ENCODE peak calls at places on chromosomes 4 and X, in seven cellular contexts. G, L, F, U, Y, N and W are unnamed samples.

GRCh38 chr4:2364654-2365053 is 53.8 kb downstream of the ZFYVE28 start:
- DNase-seq in G (peak; percentile 11), L (peak; percentile 41), F (no peak), U (peak; percentile 61), Y (peak; percentile 51), N (no peak), W (peak; percentile 32)

GRCh38 chr4:14967982-14968381 is 34.3 kb upstream of the CPEB2 start:
- DNase-seq in G (no peak), L (no peak), F (no peak), U (peak; percentile 61), Y (no peak), N (no peak), W (no peak)

GRCh38 chrX:44542567-44543325 is at the start of gene FUNDC1:
- DNase-seq in G (peak; percentile 80), L (peak; percentile 88), F (peak; percentile 97), U (peak; percentile 94), Y (peak; percentile 89), N (peak; percentile 93), W (peak; percentile 95)

GRCh38 chrX:3807906-3808305 is 94.5 kb upstream of the PRKX start:
- DNase-seq in G (no peak), L (no peak), F (no peak), U (no peak), Y (no peak), N (no peak), W (peak; percentile 74)

GRCh38 chr4:151798678-151799416 is 38.0 kb upstream of the GATB start:
- DNase-seq in G (no peak), L (no peak), F (no peak), U (no peak), Y (no peak), N (no peak), W (peak; percentile 50)

GRCh38 chr4:2436301-2436700 is 17.5 kb downstream of the CFAP99 start:
- DNase-seq in G (no peak), L (no peak), F (peak; percentile 49), U (peak; percentile 28), Y (peak; percentile 43), N (peak; percentile 39), W (no peak)

GRCh38 chrX:66015152-66015827 is 24.6 kb downstream of the VSIG4 start:
- DNase-seq in G (no peak), L (no peak), F (no peak), U (no peak), Y (no peak), N (no peak), W (no peak)

GRCh38 chr4:80740375-80740774 is 290.1 kb upstream of the BMP3 start:
- DNase-seq in G (no peak), L (no peak), F (no peak), U (no peak), Y (no peak), N (no peak), W (no peak)

GRCh38 chrX:79081895-79082512 is 62.5 kb upstream of the GPR174 start:
- DNase-seq in G (no peak), L (peak; percentile 10), F (peak; percentile 22), U (peak; percentile 43), Y (peak; percentile 2), N (peak; percentile 14), W (peak; percentile 3)

GRCh38 chr4:7187297-7187592 is 5.1 kb upstream of the SORCS2 start:
- DNase-seq in G (no peak), L (no peak), F (no peak), U (no peak), Y (no peak), N (no peak), W (no peak)

GRCh38 chrX:17812763-17813162 is 48.3 kb downstream of the RAI2 start:
- DNase-seq in G (no peak), L (no peak), F (peak; percentile 9), U (peak; percentile 42), Y (no peak), N (no peak), W (peak; percentile 31)

GRCh38 chrX:53599781-53600396 is 86.6 kb downstream of the HUWE1 start:
- DNase-seq in G (no peak), L (no peak), F (no peak), U (no peak), Y (no peak), N (no peak), W (no peak)

GRCh38 chrX:154775611-154776349 is 13.1 kb downstream of the DKC1 start:
- DNase-seq in G (no peak), L (no peak), F (no peak), U (peak; percentile 42), Y (no peak), N (no peak), W (no peak)

GRCh38 chr4:26859762-26860156 is 882 bp upstream of the STIM2 start:
- DNase-seq in G (no peak), L (no peak), F (no peak), U (no peak), Y (no peak), N (no peak), W (peak; percentile 9)

GRCh38 chrX:1248381-1249061 is 20.1 kb upstream of the CSF2RA start:
- DNase-seq in G (no peak), L (no peak), F (peak; percentile 50), U (no peak), Y (peak; percentile 35), N (peak; percentile 33), W (no peak)

GRCh38 chr4:107153228-107153627 is 117.1 kb upstream of the DKK2 start:
- DNase-seq in G (no peak), L (no peak), F (peak; percentile 5), U (peak; percentile 48), Y (peak; percentile 21), N (no peak), W (no peak)

GRCh38 chrX:17836830-17837229 is 24.3 kb downstream of the RAI2 start:
- DNase-seq in G (no peak), L (no peak), F (no peak), U (peak; percentile 24), Y (no peak), N (no peak), W (no peak)

GRCh38 chr4:47839259-47839658 is 1.4 kb upstream of the CORIN start:
- DNase-seq in G (no peak), L (no peak), F (peak; percentile 1), U (peak; percentile 93), Y (peak; percentile 59), N (no peak), W (no peak)

GRCh38 chr4:128155874-128156456 is 94.9 kb downstream of the LARP1B start:
- DNase-seq in G (no peak), L (no peak), F (no peak), U (no peak), Y (no peak), N (no peak), W (no peak)

GRCh38 chrX:65690057-65690855 is 22.8 kb downstream of the MSN start:
- DNase-seq in G (no peak), L (no peak), F (no peak), U (peak; percentile 92), Y (peak; percentile 76), N (no peak), W (no peak)

GRCh38 chrX:13515181-13515930 is 54.0 kb upstream of the EGFL6 start:
- DNase-seq in G (no peak), L (no peak), F (no peak), U (no peak), Y (no peak), N (no peak), W (no peak)

GRCh38 chrX:10756365-10756915 is 136.1 kb upstream of the MID1 start:
- DNase-seq in G (no peak), L (peak; percentile 59), F (peak; percentile 76), U (peak; percentile 87), Y (peak; percentile 73), N (peak; percentile 34), W (no peak)

GRCh38 chr4:142850478-142850877 is 4.4 kb upstream of the INPP4B start:
- DNase-seq in G (no peak), L (no peak), F (peak; percentile 20), U (no peak), Y (peak; percentile 11), N (no peak), W (no peak)

GRCh38 chr4:156230151-156230550 is 276.5 kb upstream of the CTSO start:
- DNase-seq in G (no peak), L (no peak), F (no peak), U (no peak), Y (no peak), N (no peak), W (no peak)

GRCh38 chr4:121690001-121690400 is 6.8 kb downstream of the ANXA5 start:
- DNase-seq in G (no peak), L (no peak), F (no peak), U (peak; percentile 72), Y (peak; percentile 59), N (no peak), W (no peak)

GRCh38 chr4:93346840-93347239 is 481.7 kb upstream of the ATOH1 start:
- DNase-seq in G (no peak), L (no peak), F (no peak), U (no peak), Y (no peak), N (no peak), W (no peak)

GRCh38 chr4:53039741-53040458 is 177.8 kb downstream of the RASL11B start:
- DNase-seq in G (no peak), L (no peak), F (no peak), U (no peak), Y (no peak), N (no peak), W (no peak)

GRCh38 chrX:123481908-123482873 is 250.7 kb downstream of the THOC2 start:
- DNase-seq in G (no peak), L (peak; percentile 18), F (no peak), U (peak; percentile 70), Y (peak; percentile 11), N (no peak), W (no peak)

GRCh38 chr4:159240690-159241089 is 137.8 kb downstream of the RAPGEF2 start:
- DNase-seq in G (no peak), L (peak; percentile 57), F (no peak), U (peak; percentile 74), Y (no peak), N (no peak), W (no peak)

GRCh38 chrX:40485427-40485826 is 95.3 kb upstream of the ATP6AP2 start:
- DNase-seq in G (no peak), L (no peak), F (no peak), U (no peak), Y (no peak), N (no peak), W (no peak)